ENCODE peak calls at places on chromosomes 3 and 15, in six cellular contexts. U is IMR-90, G is neuronal stem cell, W is mesenchymal stem cell, Z is H1, R is trophoblast cell. N is an unnamed sample.

GRCh38 chr3:58334013-58334321 is 1.3 kb downstream of the PXK start:
- DNase-seq in U (no peak), Z (no peak), W (peak), R (no peak), G (no peak), N (no peak)

GRCh38 chr3:138833908-138834358 is 795 bp downstream of the PIK3CB start:
- DNase-seq in R (peak), W (no peak), G (no peak), Z (no peak), U (peak), N (no peak)

GRCh38 chr3:137360531-137361201 is 402.9 kb downstream of the IL20RB start:
- DNase-seq in W (no peak), Z (no peak), U (no peak), R (no peak), G (no peak), N (no peak)

GRCh38 chr3:40207796-40208195 is 101.7 kb upstream of the EIF1B start:
- DNase-seq in G (no peak), Z (no peak), U (no peak), R (peak), W (no peak), N (no peak)

GRCh38 chr15:52337961-52338535 is 42.4 kb upstream of the MYO5C start:
- DNase-seq in R (no peak), G (no peak), U (no peak), W (peak), Z (no peak), N (no peak)

GRCh38 chr15:63338170-63338569 is 43.5 kb downstream of the CA12 start:
- DNase-seq in R (peak), W (no peak), G (no peak), Z (no peak), U (peak), N (no peak)

GRCh38 chr15:66740802-66741201 is 38.8 kb downstream of the SMAD6 start:
- DNase-seq in Z (no peak), G (no peak), W (no peak), R (no peak), U (no peak), N (no peak)

GRCh38 chr3:149400645-149401044 is 23.2 kb upstream of the TM4SF1 start:
- DNase-seq in Z (no peak), W (no peak), U (peak), R (no peak), G (no peak), N (no peak)

GRCh38 chr3:72559377-72559776 is 288.9 kb downstream of the SHQ1 start:
- DNase-seq in G (no peak), U (no peak), Z (no peak), R (no peak), W (no peak), N (no peak)

GRCh38 chr3:13533823-13534435 is 15.0 kb upstream of the FBLN2 start:
- DNase-seq in Z (no peak), W (no peak), R (peak), G (no peak), U (no peak), N (no peak)

GRCh38 chr15:41827290-41827879 is 507 bp upstream of the JMJD7 start:
- DNase-seq in Z (peak), W (no peak), R (peak), U (no peak), G (peak), N (peak)

GRCh38 chr15:44163370-44163769 is 31.7 kb downstream of the FRMD5 start:
- DNase-seq in U (peak), W (no peak), G (no peak), R (no peak), Z (no peak), N (no peak)

GRCh38 chr3:70308760-70309159 is 3.7 kb downstream of the MDFIC2 start:
- DNase-seq in Z (no peak), R (no peak), G (peak), W (no peak), U (peak), N (peak)

GRCh38 chr3:114143817-114144216 is 35.0 kb downstream of the DRD3 start:
- DNase-seq in U (no peak), G (no peak), W (no peak), R (no peak), Z (no peak), N (no peak)

GRCh38 chr15:27826902-27827321 is 272.2 kb downstream of the OCA2 start:
- DNase-seq in W (no peak), Z (no peak), G (no peak), R (no peak), U (peak), N (no peak)

GRCh38 chr3:23888617-23889228 is 28.1 kb downstream of the NKIRAS1 start:
- DNase-seq in W (peak), G (no peak), Z (no peak), U (peak), R (peak), N (no peak)

GRCh38 chr3:53250881-53251605 is 4.8 kb downstream of the TKT start:
- DNase-seq in G (no peak), U (no peak), R (no peak), W (no peak), Z (no peak), N (no peak)

GRCh38 chr15:90885432-90886290 is 1.4 kb downstream of the FES start:
- DNase-seq in W (peak), G (peak), U (peak), Z (peak), R (peak), N (peak)

GRCh38 chr15:70269991-70270751 is 172.5 kb upstream of the TLE3 start:
- DNase-seq in R (no peak), Z (no peak), G (no peak), W (no peak), U (no peak), N (no peak)

GRCh38 chr3:152780553-152780952 is 54.4 kb upstream of the P2RY1 start:
- DNase-seq in Z (no peak), W (peak), G (no peak), U (no peak), R (no peak), N (no peak)

GRCh38 chr3:74643636-74644035 is 29.2 kb upstream of the CNTN3 start:
- DNase-seq in W (no peak), U (peak), G (no peak), R (no peak), Z (no peak), N (no peak)

GRCh38 chr3:5013021-5013906 is 34.0 kb downstream of the BHLHE40 start:
- DNase-seq in Z (no peak), W (peak), R (no peak), G (no peak), U (peak), N (peak)

GRCh38 chr3:119575507-119575906 is 3.8 kb upstream of the ADPRH start:
- DNase-seq in U (no peak), W (no peak), G (no peak), Z (no peak), R (no peak), N (no peak)

GRCh38 chr3:128587391-128587790 is 63.2 kb downstream of the RPN1 start:
- DNase-seq in U (no peak), G (no peak), W (no peak), Z (no peak), R (peak), N (no peak)

GRCh38 chr15:78242128-78242527 is 7.8 kb upstream of the ACSBG1 start:
- DNase-seq in G (peak), U (no peak), R (peak), Z (peak), W (peak), N (peak)

GRCh38 chr3:197494366-197495058 is 61.3 kb downstream of the BDH1 start:
- DNase-seq in R (no peak), U (no peak), G (no peak), Z (no peak), W (no peak), N (no peak)

GRCh38 chr15:64070965-64071851 is 22.4 kb downstream of the CIAO2A start:
- DNase-seq in Z (no peak), W (peak), G (no peak), R (peak), U (peak), N (no peak)

GRCh38 chr15:40081691-40082194 is 26.9 kb downstream of the BMF start:
- DNase-seq in Z (no peak), U (peak), G (peak), W (peak), R (peak), N (peak)

GRCh38 chr3:11077466-11077865 is 76.8 kb upstream of the HRH1 start:
- DNase-seq in U (peak), G (no peak), R (no peak), Z (no peak), W (peak), N (no peak)

GRCh38 chr3:124860599-124860998 is 26.6 kb downstream of the ITGB5 start:
- DNase-seq in R (peak), U (peak), Z (no peak), G (no peak), W (peak), N (no peak)

GRCh38 chr15:58498821-58499580 is 67.2 kb downstream of the LIPC start:
- DNase-seq in R (peak), W (peak), G (no peak), U (peak), Z (no peak), N (no peak)

GRCh38 chr3:55484741-55485207 is 2.3 kb downstream of the WNT5A start:
- DNase-seq in G (no peak), R (no peak), Z (no peak), U (no peak), W (no peak), N (no peak)

GRCh38 chr3:183085634-183086390 is 13.5 kb downstream of the MCCC1 start:
- DNase-seq in U (peak), G (peak), Z (peak), R (peak), W (no peak), N (peak)

GRCh38 chr15:75195766-75196241 is 5.9 kb upstream of the C15orf39 start:
- DNase-seq in W (no peak), R (no peak), U (no peak), G (no peak), Z (no peak), N (peak)

GRCh38 chr3:169929830-169930519 is 18.6 kb downstream of the SAMD7 start:
- DNase-seq in W (no peak), Z (no peak), R (no peak), G (no peak), U (no peak), N (no peak)

GRCh38 chr15:97966924-97967620 is 6.6 kb downstream of the ARRDC4 start:
- DNase-seq in R (no peak), Z (no peak), W (no peak), G (no peak), U (no peak), N (no peak)

GRCh38 chr15:97963779-97964178 is 3.3 kb downstream of the ARRDC4 start:
- DNase-seq in G (no peak), W (no peak), R (no peak), U (no peak), Z (no peak), N (no peak)

GRCh38 chr15:97972366-97972765 is 11.9 kb downstream of the ARRDC4 start:
- DNase-seq in Z (no peak), G (no peak), R (no peak), U (no peak), W (no peak), N (no peak)

GRCh38 chr15:97968380-97968779 is 7.9 kb downstream of the ARRDC4 start:
- DNase-seq in U (peak), G (no peak), Z (no peak), W (peak), R (peak), N (no peak)
- H4K91ac ChIP-seq in U (no peak), G (no peak), Z (no peak), W (no peak), R (no peak), N (no peak)

GRCh38 chr15:29021901-29022300 is 136.1 kb downstream of the APBA2 start:
- DNase-seq in U (peak), W (no peak), G (no peak), Z (no peak), R (no peak), N (no peak)
- H3K14ac ChIP-seq in U (no peak), W (no peak), G (no peak), Z (no peak), R (no peak), N (no peak)

GRCh38 chr3:64061628-64062027 is 38.3 kb upstream of the PSMD6 start:
- DNase-seq in G (no peak), R (no peak), Z (no peak), W (no peak), U (no peak), N (no peak)

GRCh38 chr3:64064804-64065203 is 41.5 kb upstream of the PSMD6 start:
- DNase-seq in R (no peak), Z (no peak), G (no peak), U (no peak), W (no peak), N (no peak)

GRCh38 chr3:64063982-64064438 is 40.7 kb upstream of the PSMD6 start:
- DNase-seq in G (no peak), R (no peak), Z (no peak), U (no peak), W (no peak), N (no peak)

GRCh38 chr3:64059484-64059883 is 36.2 kb upstream of the PSMD6 start:
- DNase-seq in U (no peak), R (no peak), Z (no peak), W (no peak), G (no peak), N (no peak)

GRCh38 chr3:64063207-64063981 is 40.1 kb upstream of the PSMD6 start:
- DNase-seq in R (no peak), U (peak), W (no peak), Z (no peak), G (no peak), N (no peak)
- H4K91ac ChIP-seq in R (no peak), U (no peak), W (no peak), Z (no peak), G (no peak), N (no peak)

GRCh38 chr3:120770891-120771290 is 28.3 kb downstream of the GTF2E1 start:
- DNase-seq in U (no peak), G (no peak), Z (no peak), R (no peak), W (no peak), N (no peak)
- H3K14ac ChIP-seq in U (no peak), G (no peak), Z (no peak), R (no peak), W (no peak), N (no peak)